ENCODE peak calls at places on chromosome 1, in four cellular contexts. Z is cardiac fibroblast; M is CD8-positive, alpha-beta T cell; W is dorsolateral prefrontal cortex. C is an unnamed sample.

GRCh38 chr1:6245086-6245868 is 1.3 kb downstream of the HES3 start:
- DNase-seq in Z (peak), M (peak), W (no peak), C (peak)

GRCh38 chr1:230758705-230759354 is 11.6 kb downstream of the CAPN9 start:
- DNase-seq in Z (no peak), M (no peak), W (no peak), C (no peak)

GRCh38 chr1:22806584-22806983 is 95.9 kb downstream of the EPHB2 start:
- DNase-seq in Z (no peak), M (no peak), W (peak), C (peak)

GRCh38 chr1:219177363-219177762 is 3.7 kb downstream of the LYPLAL1 start:
- DNase-seq in Z (no peak), M (no peak), W (no peak), C (no peak)

GRCh38 chr1:223776826-223777454 is 64.6 kb downstream of the CAPN2 start:
- DNase-seq in Z (peak), M (no peak), W (no peak), C (no peak)

GRCh38 chr1:152879559-152880198 is 1.6 kb downstream of the SMCP start:
- DNase-seq in Z (no peak), M (no peak), W (no peak), C (no peak)

GRCh38 chr1:209257021-209257420 is 326.5 kb upstream of the CAMK1G start:
- DNase-seq in Z (no peak), M (no peak), W (no peak), C (no peak)

GRCh38 chr1:63935148-63935547 is 161.3 kb downstream of the ROR1 start:
- DNase-seq in Z (peak), M (no peak), W (no peak), C (no peak)

GRCh38 chr1:217193151-217193550 is 437.7 kb downstream of the GPATCH2 start:
- DNase-seq in Z (no peak), M (no peak), W (no peak), C (no peak)

GRCh38 chr1:12342261-12343003 is 112.6 kb downstream of the VPS13D start:
- DNase-seq in Z (no peak), M (no peak), W (no peak), C (no peak)

GRCh38 chr1:70455291-70455690 is 44.2 kb downstream of the CTH start:
- DNase-seq in Z (no peak), M (no peak), W (no peak), C (no peak)

GRCh38 chr1:234531181-234532132 is 52.5 kb upstream of the TARBP1 start:
- DNase-seq in Z (peak), M (no peak), W (no peak), C (no peak)

GRCh38 chr1:36223373-36223995 is 759 bp upstream of the THRAP3 start:
- DNase-seq in Z (peak), M (peak), W (no peak), C (no peak)

GRCh38 chr1:111704776-111705175 is 34.4 kb downstream of the INKA2 start:
- DNase-seq in Z (no peak), M (no peak), W (no peak), C (no peak)

GRCh38 chr1:168159979-168160378 is 18.8 kb upstream of the TIPRL start:
- DNase-seq in Z (no peak), M (no peak), W (no peak), C (no peak)

GRCh38 chr1:209896346-209896745 is 41.7 kb upstream of the SYT14 start:
- DNase-seq in Z (no peak), M (no peak), W (no peak), C (no peak)

GRCh38 chr1:61310538-61310937 is 228.2 kb downstream of the NFIA start:
- DNase-seq in Z (no peak), M (no peak), W (no peak), C (no peak)

GRCh38 chr1:213326666-213327317 is 275.8 kb downstream of the RPS6KC1 start:
- DNase-seq in Z (peak), M (no peak), W (no peak), C (no peak)

GRCh38 chr1:213989740-213990472 is 2.1 kb downstream of the PROX1 start:
- DNase-seq in Z (no peak), M (no peak), W (no peak), C (no peak)

GRCh38 chr1:116386042-116386441 is 13.0 kb downstream of the ATP1A1 start:
- DNase-seq in Z (no peak), M (no peak), W (no peak), C (no peak)

GRCh38 chr1:224340711-224341384 is 10.9 kb upstream of the NVL start:
- DNase-seq in Z (no peak), M (peak), W (no peak), C (peak)

GRCh38 chr1:147757015-147757990 is 3.1 kb downstream of the GJA5 start:
- DNase-seq in Z (peak), M (no peak), W (no peak), C (no peak)

GRCh38 chr1:113536182-113536780 is 146.0 kb downstream of the MAGI3 start:
- DNase-seq in Z (peak), M (no peak), W (no peak), C (no peak)

GRCh38 chr1:172270605-172271004 is 149.9 kb upstream of the C1orf105 start:
- DNase-seq in Z (peak), M (no peak), W (no peak), C (no peak)

GRCh38 chr1:198449281-198449680 is 91.2 kb downstream of the ATP6V1G3 start:
- DNase-seq in Z (no peak), M (no peak), W (no peak), C (no peak)

GRCh38 chr1:221263831-221264767 is 384.9 kb downstream of the HLX start:
- DNase-seq in Z (peak), M (peak), W (peak), C (peak)

GRCh38 chr1:119097380-119097779 is 43.1 kb downstream of the WARS2 start:
- DNase-seq in Z (peak), M (no peak), W (no peak), C (no peak)

GRCh38 chr1:156078728-156079127 is 3.5 kb downstream of the MEX3A start:
- DNase-seq in Z (no peak), M (no peak), W (no peak), C (no peak)

GRCh38 chr1:31771891-31772668 is 7.9 kb upstream of the ADGRB2 start:
- DNase-seq in Z (no peak), M (peak), W (no peak), C (no peak)

GRCh38 chr1:240404286-240404685 is 207.7 kb downstream of the GREM2 start:
- DNase-seq in Z (no peak), M (no peak), W (no peak), C (no peak)

DNA sequence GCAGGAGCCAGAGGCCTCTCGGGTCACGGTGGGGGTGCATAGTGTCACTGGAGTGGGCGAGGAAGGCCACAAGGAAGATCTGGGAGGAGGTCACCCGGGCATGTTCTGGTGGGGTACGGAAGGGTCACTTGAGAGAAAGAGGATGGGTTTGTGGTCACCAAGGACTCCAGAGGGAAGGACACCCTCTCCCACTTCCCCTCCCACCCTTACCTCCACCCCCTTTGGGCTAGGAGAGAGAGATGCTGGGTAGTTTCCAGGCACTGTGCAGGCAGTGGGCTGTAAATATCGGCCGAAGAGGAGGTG is 703 bp downstream of the AMIGO1 start:
- DNase-seq in Z (no peak), M (no peak), W (no peak), C (no peak)
- TF ChIP-seq CTCF in Z (no peak), M (no peak), W (no peak), C (no peak)

DNA sequence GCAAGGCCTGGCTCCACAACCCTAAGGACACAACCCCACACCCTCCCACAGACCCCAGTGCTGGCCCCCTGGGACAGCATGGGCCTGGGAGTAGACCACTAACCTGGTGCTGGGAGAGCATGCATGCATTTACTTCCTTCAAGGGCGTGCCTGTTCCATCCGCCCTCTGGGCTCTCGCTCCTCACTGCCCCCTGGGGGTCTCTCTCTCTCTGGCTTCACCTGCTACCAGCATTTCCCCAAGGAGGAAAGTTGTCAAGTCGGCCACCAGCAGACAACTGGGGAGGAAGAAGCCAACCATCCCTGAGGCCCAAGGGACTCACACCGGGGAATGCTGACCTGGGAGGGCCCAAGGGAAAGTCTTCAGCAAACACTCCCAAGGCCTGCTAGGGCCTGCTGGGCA is 6.5 kb downstream of the LRP8 start:
- DNase-seq in Z (no peak), M (no peak), W (no peak), C (peak)
- TF ChIP-seq CTCF in Z (peak), M (no peak), W (no peak), C (peak)

DNA sequence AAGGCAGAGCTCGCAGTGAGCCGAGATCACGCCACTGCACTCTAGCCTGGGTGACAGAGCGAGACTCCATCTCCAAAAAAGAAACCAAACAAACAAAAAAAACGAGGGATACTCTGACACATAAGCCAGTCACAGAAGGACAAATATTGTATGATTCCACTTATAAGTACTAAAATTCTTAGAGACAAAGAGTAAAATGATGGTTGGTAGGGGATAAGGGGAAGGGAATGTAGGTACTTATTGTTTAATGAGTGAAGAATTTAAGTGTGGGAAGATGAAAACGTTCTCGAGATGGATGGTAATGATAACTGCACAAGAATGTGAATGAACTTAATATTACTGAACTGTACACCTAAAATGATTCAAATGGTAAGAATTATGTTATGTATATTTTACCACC is 66.7 kb upstream of the GUCA2A start:
- DNase-seq in Z (no peak), M (no peak), W (no peak), C (no peak)
- TF ChIP-seq CTCF in Z (no peak), M (no peak), W (no peak), C (no peak)

DNA sequence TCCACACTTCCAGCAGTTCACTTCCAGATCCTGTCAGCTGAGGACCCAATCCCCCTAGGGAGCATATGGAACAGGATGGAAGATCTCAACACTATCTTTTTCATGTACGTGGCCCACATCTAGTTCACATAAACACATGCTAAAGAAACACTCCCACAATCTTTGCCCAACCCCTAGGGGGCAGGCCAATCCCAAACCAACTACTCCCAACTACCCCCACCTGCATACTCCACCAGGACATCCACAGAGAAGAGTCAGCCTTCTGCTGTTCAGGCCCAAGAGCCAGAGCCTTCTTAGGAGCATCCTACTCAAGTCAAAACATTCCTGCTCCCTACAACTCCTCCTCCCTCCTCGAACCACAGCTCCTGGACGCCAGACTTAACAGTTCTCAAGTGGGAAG is 5.6 kb upstream of the SLC5A9 start:
- DNase-seq in Z (no peak), M (no peak), W (no peak), C (no peak)
- TF ChIP-seq CTCF in Z (no peak), M (no peak), W (no peak), C (no peak)

DNA sequence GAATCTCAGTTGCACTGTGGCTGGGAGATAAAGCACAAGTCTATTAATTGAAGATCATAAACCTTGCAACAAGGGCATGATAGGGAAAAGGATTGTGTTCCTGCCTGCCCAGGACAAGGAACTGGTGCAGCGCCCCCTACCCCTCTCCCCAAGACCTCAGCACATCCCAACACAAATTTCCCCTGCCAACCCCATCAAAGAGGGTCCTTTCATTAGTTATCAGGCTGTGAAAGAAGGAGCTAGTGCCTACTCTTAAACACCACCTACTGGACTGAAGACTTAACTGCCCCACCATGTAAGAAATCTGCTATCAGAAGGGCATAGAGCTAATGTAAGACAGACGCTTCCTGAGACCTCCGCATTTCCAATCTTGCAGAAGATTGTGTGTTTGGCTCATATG is 372.6 kb downstream of the AGBL4 start:
- DNase-seq in Z (no peak), M (no peak), W (no peak), C (no peak)
- TF ChIP-seq CTCF in Z (no peak), M (no peak), W (no peak), C (no peak)

DNA sequence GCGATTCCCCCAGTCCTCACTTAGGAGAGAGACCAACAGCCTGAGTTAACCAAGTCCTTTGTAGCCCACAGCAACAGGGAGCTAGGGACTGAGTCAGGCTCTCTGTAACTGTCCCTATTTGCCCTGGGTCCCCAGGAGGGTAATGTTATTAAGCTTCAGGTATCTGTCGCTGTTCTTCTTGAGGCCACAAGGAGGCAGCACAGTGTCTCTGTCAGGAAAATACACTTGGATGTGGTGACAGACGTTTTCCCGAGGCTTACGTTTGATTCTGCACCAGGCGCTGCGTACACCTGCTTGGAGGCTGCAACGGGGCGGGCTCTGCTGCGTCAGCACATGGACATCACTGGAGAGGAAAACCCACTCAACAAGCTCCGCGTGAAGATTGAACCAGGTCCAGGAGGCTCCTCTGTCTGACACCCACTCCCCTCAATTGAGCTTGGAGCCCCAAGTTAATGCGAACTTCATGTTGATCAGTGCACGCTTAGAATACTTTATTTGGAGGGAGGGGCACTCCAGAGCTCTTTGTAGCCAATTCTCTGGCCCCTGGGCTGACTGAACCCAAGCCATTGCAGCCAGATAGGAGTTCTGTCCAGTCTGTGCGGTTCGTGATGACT is 10.7 kb upstream of the ELF3 start:
- DNase-seq in Z (peak), M (peak), W (no peak), C (peak)
- TF ChIP-seq CTCF in Z (peak), M (peak), W (peak), C (peak)

GRCh38 chr1:53576381-53576801 is 117.2 kb downstream of the DMRTB1 start:
- DNase-seq in Z (no peak), M (no peak), W (peak), C (no peak)
- TF ChIP-seq CTCF in Z (no peak), M (no peak), W (no peak), C (no peak)

DNA sequence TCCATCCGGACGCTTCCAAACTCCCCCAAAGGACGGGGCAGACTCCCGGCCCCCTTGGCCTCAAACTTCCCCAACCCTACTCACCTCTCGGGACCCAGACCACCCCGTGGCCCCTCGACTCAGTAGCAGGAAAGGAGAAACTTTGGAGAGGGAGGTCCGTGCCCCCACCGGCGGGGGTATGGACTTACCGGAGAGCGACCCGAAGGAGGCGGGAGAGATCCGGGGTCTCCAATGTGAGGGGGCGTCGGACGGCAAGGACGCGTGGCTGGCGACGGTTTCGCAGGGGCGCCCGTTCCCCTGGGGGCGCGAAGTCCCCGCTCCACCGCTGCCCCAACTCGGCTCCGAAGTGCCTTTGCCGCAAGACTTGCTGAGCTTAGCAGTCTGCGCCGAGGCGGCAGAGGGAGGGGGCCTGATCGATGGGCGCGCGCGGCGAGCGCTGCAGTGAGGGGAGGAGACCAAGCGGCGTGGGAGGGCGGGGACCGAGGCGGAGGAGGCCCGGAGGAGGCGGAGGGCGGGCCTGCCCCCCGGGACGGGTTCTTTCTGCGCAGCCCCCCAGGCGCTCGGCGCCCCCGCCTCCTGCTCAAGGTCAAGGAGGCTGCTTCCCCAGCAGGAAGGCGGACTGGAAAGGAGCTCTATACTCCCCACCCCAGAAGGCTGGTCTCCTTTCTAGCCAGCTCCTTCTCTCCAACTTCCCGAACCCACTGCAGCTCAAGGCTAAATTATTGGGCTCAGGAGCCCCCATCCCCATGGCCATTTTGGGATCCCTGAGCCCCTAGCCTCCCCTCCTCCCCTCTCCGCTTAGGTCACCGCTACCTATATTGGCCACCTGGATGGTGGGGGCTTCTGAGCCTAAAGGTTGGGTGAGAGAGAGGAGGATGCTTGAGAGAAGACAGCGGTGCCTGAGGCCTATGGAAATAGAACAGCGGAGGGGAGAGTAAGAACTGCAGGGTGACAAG is at the start of gene SYT2:
- DNase-seq in Z (peak), M (no peak), W (peak), C (peak)
- TF ChIP-seq CTCF in Z (no peak), M (no peak), W (no peak), C (no peak)

GRCh38 chr1:207997486-207998268 is 86.8 kb upstream of the CD34 start:
- DNase-seq in Z (peak), M (peak), W (peak), C (peak)
- TF ChIP-seq CTCF in Z (peak), M (peak), W (peak), C (peak)

GRCh38 chr1:3040004-3040403 is 18.7 kb downstream of the ACTRT2 start:
- DNase-seq in Z (no peak), M (no peak), W (no peak), C (no peak)
- TF ChIP-seq CTCF in Z (no peak), M (no peak), W (no peak), C (no peak)